ENCODE peak calls at places on chromosome 12, in eight cellular contexts. B, S, C, F, I, O, W and E are unnamed samples.

GRCh38 chr12:50221228-50222008 is 54.2 kb upstream of the CERS5 start:
- DNase-seq in B (no peak), S (peak), C (peak), F (peak), I (peak), O (no peak), W (no peak), E (peak)

GRCh38 chr12:49066120-49066519 is 3.7 kb downstream of the RHEBL1 start:
- DNase-seq in B (no peak), S (no peak), C (no peak), F (no peak), I (no peak), O (no peak), W (no peak), E (no peak)

GRCh38 chr12:108457006-108457733 is 57.9 kb upstream of the FICD start:
- DNase-seq in B (no peak), S (peak), C (no peak), F (peak), I (peak), O (no peak), W (peak), E (peak)

GRCh38 chr12:88624911-88625310 is 44.6 kb upstream of the KITLG start:
- DNase-seq in B (no peak), S (peak), C (no peak), F (no peak), I (no peak), O (no peak), W (no peak), E (peak)

GRCh38 chr12:78929075-78929418 is 64.5 kb downstream of the SYT1 start:
- DNase-seq in B (no peak), S (no peak), C (no peak), F (no peak), I (no peak), O (no peak), W (no peak), E (no peak)

GRCh38 chr12:130506844-130507243 is 169.2 kb downstream of the PIWIL1 start:
- DNase-seq in B (no peak), S (no peak), C (no peak), F (peak), I (no peak), O (no peak), W (no peak), E (no peak)

GRCh38 chr12:25585021-25585523 is 32.0 kb upstream of the LMNTD1 start:
- DNase-seq in B (no peak), S (no peak), C (peak), F (no peak), I (peak), O (peak), W (no peak), E (peak)

GRCh38 chr12:15575797-15576560 is 213.2 kb downstream of the EPS8 start:
- DNase-seq in B (no peak), S (no peak), C (no peak), F (no peak), I (no peak), O (no peak), W (no peak), E (no peak)

GRCh38 chr12:52271157-52271556 is 3.3 kb upstream of the KRT86 start:
- DNase-seq in B (no peak), S (no peak), C (no peak), F (no peak), I (no peak), O (no peak), W (no peak), E (peak)

GRCh38 chr12:113174461-113175384 is 10.6 kb downstream of the DDX54 start:
- DNase-seq in B (peak), S (peak), C (peak), F (peak), I (peak), O (peak), W (peak), E (peak)

GRCh38 chr12:108484431-108484830 is 30.6 kb upstream of the FICD start:
- DNase-seq in B (no peak), S (no peak), C (no peak), F (no peak), I (no peak), O (no peak), W (no peak), E (no peak)

GRCh38 chr12:115569694-115570093 is 707.8 kb downstream of the MED13L start:
- DNase-seq in B (no peak), S (no peak), C (no peak), F (no peak), I (no peak), O (no peak), W (no peak), E (no peak)